ENCODE peak calls at places on chromosome 18, in ten cellular contexts. J, M, S, B, X, F, Y, U, N and I are unnamed samples.

GRCh38 chr18:45106331-45106774 is 425.7 kb downstream of the SETBP1 start:
- DNase-seq in B (no peak), U (peak), J (peak), M (no peak), S (no peak), Y (no peak), F (peak), N (no peak), X (no peak), I (no peak)

GRCh38 chr18:45081579-45082181 is 401.0 kb downstream of the SETBP1 start:
- DNase-seq in F (no peak), X (no peak), J (no peak), B (peak), M (no peak), U (no peak), N (no peak), S (no peak), Y (no peak), I (no peak)

GRCh38 chr18:38933322-38933721 is 1367.7 kb upstream of the CELF4 start:
- DNase-seq in M (no peak), S (no peak), B (no peak), Y (no peak), J (no peak), F (no peak), U (no peak), X (no peak), N (no peak), I (no peak)

GRCh38 chr18:79387615-79388014 is 8.1 kb upstream of the NFATC1 start:
- DNase-seq in U (no peak), F (no peak), J (no peak), S (no peak), N (no peak), Y (no peak), X (no peak), B (no peak), M (no peak), I (no peak)

GRCh38 chr18:58497845-58498244 is 131.0 kb downstream of the ALPK2 start:
- DNase-seq in Y (no peak), S (peak), N (no peak), J (no peak), M (no peak), F (no peak), B (peak), X (no peak), U (no peak), I (no peak)

GRCh38 chr18:23053756-23054457 is 81.4 kb upstream of the CABLES1 start:
- DNase-seq in U (no peak), F (no peak), B (peak), N (no peak), M (peak), J (no peak), S (peak), X (no peak), Y (peak), I (peak)

GRCh38 chr18:11310476-11311086 is 161.2 kb upstream of the PIEZO2 start:
- DNase-seq in B (peak), X (peak), N (peak), U (peak), J (no peak), M (peak), S (peak), F (no peak), Y (peak), I (no peak)

GRCh38 chr18:9835112-9835755 is 50.5 kb upstream of the TXNDC2 start:
- DNase-seq in U (no peak), F (no peak), J (no peak), S (no peak), N (no peak), Y (peak), M (no peak), B (peak), X (no peak), I (no peak)

GRCh38 chr18:49041677-49042570 is 91.2 kb upstream of the SMAD7 start:
- DNase-seq in Y (peak), N (no peak), M (no peak), S (peak), J (no peak), X (peak), F (peak), B (peak), U (peak), I (no peak)

GRCh38 chr18:5455644-5456043 is 88.2 kb downstream of the EPB41L3 start:
- DNase-seq in J (no peak), B (no peak), U (no peak), N (no peak), M (no peak), Y (no peak), X (no peak), F (no peak), S (no peak), I (no peak)

GRCh38 chr18:79405019-79405780 is 9.5 kb downstream of the NFATC1 start:
- DNase-seq in U (no peak), X (no peak), Y (no peak), J (no peak), M (no peak), F (no peak), S (no peak), N (no peak), B (no peak), I (no peak)

GRCh38 chr18:22684268-22684667 is 248.9 kb upstream of the RBBP8 start:
- DNase-seq in F (no peak), S (no peak), J (no peak), U (no peak), X (no peak), B (no peak), Y (no peak), M (no peak), N (no peak), I (no peak)

GRCh38 chr18:75208055-75208835 is 694 bp downstream of the PTGR3 start:
- DNase-seq in N (peak), S (peak), U (peak), B (peak), F (peak), M (peak), X (no peak), J (peak), Y (peak), I (no peak)

GRCh38 chr18:52045946-52046345 is 294.1 kb upstream of the DCC start:
- DNase-seq in F (no peak), S (no peak), B (no peak), Y (no peak), J (no peak), U (no peak), N (no peak), M (no peak), X (no peak), I (no peak)

GRCh38 chr18:55425698-55426097 is 162.3 kb downstream of the TCF4 start:
- DNase-seq in B (no peak), X (no peak), F (no peak), Y (no peak), U (no peak), S (no peak), J (no peak), M (no peak), N (no peak), I (no peak)

GRCh38 chr18:57585846-57586242 is 658 bp downstream of the FECH start:
- DNase-seq in U (peak), J (no peak), S (no peak), X (no peak), F (no peak), M (no peak), Y (no peak), B (peak), N (no peak), I (no peak)

GRCh38 chr18:2236232-2236631 is 335.1 kb downstream of the METTL4 start:
- DNase-seq in M (no peak), N (no peak), U (no peak), B (no peak), S (no peak), F (no peak), X (no peak), Y (no peak), J (no peak), I (no peak)

GRCh38 chr18:31217455-31217854 is 54.8 kb upstream of the DSC1 start:
- DNase-seq in Y (no peak), X (no peak), M (no peak), J (no peak), S (peak), U (no peak), N (no peak), F (no peak), B (no peak), I (no peak)

GRCh38 chr18:5420909-5421308 is 122.9 kb downstream of the EPB41L3 start:
- DNase-seq in X (no peak), B (no peak), S (no peak), F (no peak), J (no peak), U (no peak), Y (no peak), M (no peak), N (no peak), I (no peak)

GRCh38 chr18:58862404-58862803 is 2.3 kb upstream of the ZNF532 start:
- DNase-seq in J (no peak), B (no peak), F (no peak), Y (no peak), X (no peak), U (no peak), S (no peak), M (no peak), N (no peak), I (no peak)

GRCh38 chr18:8773980-8774379 is 68.6 kb downstream of the MTCL1 start:
- DNase-seq in J (no peak), B (no peak), S (no peak), F (no peak), N (no peak), U (no peak), Y (no peak), M (no peak), X (no peak), I (no peak)

GRCh38 chr18:50700245-50701165 is 119.3 kb downstream of the MRO start:
- DNase-seq in M (no peak), N (no peak), S (no peak), F (no peak), B (no peak), X (no peak), U (no peak), J (no peak), Y (no peak), I (no peak)

GRCh38 chr18:32553174-32553573 is 82.5 kb upstream of the GAREM1 start:
- DNase-seq in U (no peak), J (no peak), M (no peak), S (no peak), F (no peak), Y (peak), B (no peak), X (no peak), N (no peak), I (no peak)
- TF ChIP-seq CTCF in U (no peak), J (no peak), M (no peak), S (no peak), F (no peak), Y (no peak), B (no peak), X (no peak), N (no peak), I (no peak)

GRCh38 chr18:77068321-77068841 is 64.2 kb downstream of the MBP start:
- DNase-seq in J (no peak), Y (no peak), F (peak), U (peak), S (no peak), B (no peak), X (no peak), M (no peak), N (no peak), I (no peak)

GRCh38 chr18:77068890-77069312 is 63.7 kb downstream of the MBP start:
- DNase-seq in F (no peak), N (no peak), M (no peak), J (no peak), B (no peak), Y (no peak), S (no peak), X (no peak), U (peak), I (no peak)

GRCh38 chr18:77066689-77067088 is 65.9 kb downstream of the MBP start:
- DNase-seq in M (no peak), J (no peak), N (no peak), B (no peak), F (no peak), X (no peak), Y (no peak), S (no peak), U (no peak), I (no peak)

GRCh38 chr18:77066101-77066500 is 66.5 kb downstream of the MBP start:
- DNase-seq in B (no peak), J (no peak), X (no peak), U (no peak), Y (no peak), N (no peak), S (no peak), M (no peak), F (no peak), I (no peak)

DNA sequence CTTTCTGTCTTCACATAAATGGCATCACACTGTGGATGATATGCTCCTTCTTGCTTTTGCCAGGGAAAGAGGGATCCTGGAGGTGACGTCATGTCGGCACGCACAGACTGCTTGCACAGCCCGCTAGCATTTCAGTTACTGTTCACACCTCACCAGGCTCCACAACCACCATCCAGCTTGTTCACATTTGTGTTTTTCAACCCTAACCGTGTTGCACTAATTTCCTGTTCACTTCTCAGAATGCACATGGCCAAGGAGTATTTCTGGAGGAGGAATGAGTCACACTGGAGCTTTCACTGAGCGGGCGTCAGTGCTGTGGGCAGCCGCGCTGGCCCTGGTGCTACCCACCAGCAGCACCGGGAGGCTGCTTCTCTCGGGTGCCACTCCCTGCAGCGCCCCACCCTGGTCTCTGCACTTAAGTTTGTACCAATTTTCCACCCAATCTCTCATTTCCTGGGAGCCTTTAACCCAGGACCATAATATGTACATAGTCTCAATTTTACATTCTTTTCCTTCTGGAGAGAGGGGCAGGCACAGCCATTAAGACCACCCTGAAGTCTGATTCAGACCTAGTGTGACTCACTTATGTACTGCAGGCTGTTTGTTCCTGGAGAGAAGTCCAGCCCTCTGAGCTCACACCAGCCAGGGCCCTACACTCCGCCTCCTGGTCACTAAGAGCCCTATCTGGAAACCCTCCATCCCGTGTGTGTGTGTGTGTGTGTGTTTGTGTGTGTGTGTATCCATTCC is 65.1 kb downstream of the MBP start:
- DNase-seq in S (peak), N (no peak), B (peak), J (no peak), M (no peak), X (peak), U (peak), F (peak), Y (peak), I (no peak)
- TF ChIP-seq CTCF in S (peak), N (no peak), B (peak), J (no peak), M (no peak), X (no peak), U (no peak), F (no peak), Y (no peak), I (no peak)

GRCh38 chr18:73980289-73980979 is 167.2 kb downstream of the FBXO15 start:
- DNase-seq in S (peak), B (peak), Y (peak), N (no peak), J (no peak), X (peak), F (no peak), M (peak), U (no peak), I (no peak)
- TF ChIP-seq CTCF in S (peak), B (peak), Y (peak), N (peak), J (no peak), X (no peak), F (no peak), M (peak), U (no peak), I (peak)

GRCh38 chr18:46516555-46516954 is 140.5 kb downstream of the LOXHD1 start:
- DNase-seq in B (no peak), X (no peak), M (no peak), N (no peak), S (no peak), U (no peak), F (no peak), Y (no peak), J (no peak), I (no peak)

GRCh38 chr18:46519870-46520269 is 137.2 kb downstream of the LOXHD1 start:
- DNase-seq in M (no peak), J (no peak), F (no peak), X (no peak), B (no peak), U (no peak), N (no peak), Y (no peak), S (no peak), I (no peak)

DNA sequence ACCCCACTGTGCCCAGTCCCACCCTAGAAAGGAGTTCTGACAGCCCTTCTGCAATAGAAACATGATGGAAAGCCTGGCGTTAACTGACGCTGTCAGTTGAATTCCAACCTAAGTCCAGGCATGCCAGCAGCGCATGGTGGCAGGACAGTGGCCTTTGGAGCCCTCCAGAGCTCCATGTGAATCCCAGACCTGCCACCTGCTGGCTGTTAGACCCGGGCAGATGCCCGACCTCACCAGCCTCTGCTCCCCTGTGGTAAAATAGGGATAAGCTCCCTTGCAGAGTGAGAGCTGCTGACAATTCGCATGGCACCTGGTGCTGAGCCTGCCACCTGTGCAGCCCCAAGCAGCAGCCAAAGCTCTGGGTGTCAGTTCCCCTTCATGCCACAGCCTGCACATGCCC is 138.6 kb downstream of the LOXHD1 start:
- DNase-seq in Y (no peak), J (no peak), S (peak), M (no peak), B (peak), F (no peak), X (no peak), U (no peak), N (no peak), I (no peak)
- TF ChIP-seq CTCF in Y (no peak), J (no peak), S (no peak), M (no peak), B (no peak), F (no peak), X (peak), U (no peak), N (no peak), I (no peak)